ENCODE peak calls at places on chromosomes 1 and 21, in four cellular contexts. T is stimulated activated CD4-positive, alpha-beta T cell treated with anti-CD3 and anti-CD28 coated beads, Interleukin-4, amount 100 ng/mL, for 48 hours; D is CD8-positive, alpha-beta memory T cell; N is brain microvascular endothelial cell. C is an unnamed sample.

GRCh38 chr1:26626994-26627393 is 68.8 kb upstream of the ARID1A start:
- DNase-seq in T (no peak), D (no peak), N (peak), C (peak)

GRCh38 chr1:91645031-91645430 is 144.4 kb downstream of the CDC7 start:
- DNase-seq in T (no peak), D (no peak), N (no peak), C (no peak)

GRCh38 chr1:231937013-231937754 is 310.6 kb downstream of the DISC1 start:
- DNase-seq in T (no peak), D (no peak), N (no peak), C (no peak)

GRCh38 chr1:211007830-211008229 is 126.1 kb downstream of the KCNH1 start:
- DNase-seq in T (no peak), D (no peak), N (no peak), C (no peak)

GRCh38 chr1:244174922-244175521 is 123.9 kb downstream of the ZBTB18 start:
- DNase-seq in T (no peak), D (no peak), N (no peak), C (no peak)

GRCh38 chr1:156703741-156704140 is 1.6 kb downstream of the CRABP2 start:
- DNase-seq in T (no peak), D (no peak), N (no peak), C (no peak)

GRCh38 chr1:43965316-43965715 is 4.5 kb upstream of the DPH2 start:
- DNase-seq in T (no peak), D (no peak), N (no peak), C (no peak)

GRCh38 chr1:154404984-154405761 is at the start of gene IL6R:
- DNase-seq in T (peak), D (peak), N (peak), C (peak)

GRCh38 chr1:180970333-180971079 is 52.2 kb downstream of the STX6 start:
- DNase-seq in T (no peak), D (no peak), N (no peak), C (no peak)

GRCh38 chr1:38616846-38617245 is 242.7 kb downstream of the RRAGC start:
- DNase-seq in T (no peak), D (no peak), N (no peak), C (no peak)

GRCh38 chr1:30488324-30488913 is 235.0 kb downstream of the MATN1 start:
- DNase-seq in T (no peak), D (no peak), N (no peak), C (no peak)

GRCh38 chr1:24126023-24126671 is 14.2 kb upstream of the MYOM3 start:
- DNase-seq in T (no peak), D (no peak), N (peak), C (peak)

GRCh38 chr1:27622828-27623227 is 12.2 kb downstream of the FGR start:
- DNase-seq in T (no peak), D (no peak), N (no peak), C (no peak)

GRCh38 chr1:66330711-66331110 is 203.2 kb upstream of the SGIP1 start:
- DNase-seq in T (no peak), D (peak), N (no peak), C (peak)

GRCh38 chr1:3695326-3696217 is 43.3 kb downstream of the TP73 start:
- DNase-seq in T (peak), D (peak), N (peak), C (no peak)

GRCh38 chr21:16913010-16913409 is 599.8 kb upstream of the CXADR start:
- DNase-seq in T (no peak), D (no peak), N (no peak), C (no peak)

GRCh38 chr1:37274896-37275631 is 199.3 kb upstream of the ZC3H12A start:
- DNase-seq in T (no peak), D (no peak), N (no peak), C (no peak)

GRCh38 chr1:228903573-228904122 is 168.4 kb downstream of the RHOU start:
- DNase-seq in T (no peak), D (no peak), N (peak), C (no peak)

GRCh38 chr1:159483501-159483900 is 44.0 kb downstream of the OR10J1 start:
- DNase-seq in T (no peak), D (no peak), N (no peak), C (no peak)

GRCh38 chr1:180912801-180913616 is at the start of gene KIAA1614:
- DNase-seq in T (no peak), D (no peak), N (no peak), C (peak)

GRCh38 chr21:42097274-42097673 is 26.2 kb downstream of the UMODL1 start:
- DNase-seq in T (no peak), D (no peak), N (no peak), C (no peak)

GRCh38 chr21:27817061-27817460 is 850.2 kb upstream of the ADAMTS5 start:
- DNase-seq in T (no peak), D (no peak), N (no peak), C (no peak)

GRCh38 chr1:42952353-42953001 is 6.2 kb downstream of the SLC2A1 start:
- DNase-seq in T (no peak), D (no peak), N (peak), C (no peak)

GRCh38 chr1:246035060-246035531 is 472.0 kb downstream of the SMYD3 start:
- DNase-seq in T (no peak), D (no peak), N (peak), C (peak)

GRCh38 chr1:197913495-197914276 is 3.5 kb upstream of the LHX9 start:
- DNase-seq in T (no peak), D (no peak), N (no peak), C (no peak)

GRCh38 chr1:10213186-10213585 is 2.8 kb downstream of the KIF1B start:
- DNase-seq in T (no peak), D (no peak), N (no peak), C (no peak)